ENCODE peak calls at places on chromosome 13, in seven cellular contexts. B, K, O, A, N, M and I are unnamed samples.

GRCh38 chr13:113625965-113626661 is 31.9 kb downstream of the ATP4B start:
- DNase-seq in B (no peak), K (no peak), O (peak), A (no peak), N (no peak), M (no peak), I (peak)

GRCh38 chr13:18948012-18948663 is 233.5 kb downstream of the TUBA3C start:
- DNase-seq in B (no peak), K (no peak), O (no peak), A (no peak), N (no peak), M (no peak), I (no peak)

GRCh38 chr13:30396434-30397075 is 25.7 kb upstream of the UBE2L5 start:
- DNase-seq in B (no peak), K (no peak), O (no peak), A (no peak), N (no peak), M (no peak), I (peak)

GRCh38 chr13:28415994-28416411 is 78.9 kb downstream of the FLT1 start:
- DNase-seq in B (no peak), K (no peak), O (no peak), A (peak), N (no peak), M (no peak), I (no peak)

GRCh38 chr13:75151081-75151643 is 330.8 kb downstream of the TBC1D4 start:
- DNase-seq in B (no peak), K (no peak), O (peak), A (no peak), N (no peak), M (no peak), I (peak)

GRCh38 chr13:79466852-79467251 is 14.1 kb upstream of the NDFIP2 start:
- DNase-seq in B (no peak), K (no peak), O (no peak), A (no peak), N (no peak), M (no peak), I (no peak)

GRCh38 chr13:30881931-30882899 is 23.9 kb upstream of the MEDAG start:
- DNase-seq in B (no peak), K (no peak), O (no peak), A (no peak), N (no peak), M (no peak), I (no peak)

GRCh38 chr13:28531195-28531955 is 36.4 kb upstream of the FLT1 start:
- DNase-seq in B (no peak), K (no peak), O (peak), A (no peak), N (no peak), M (peak), I (peak)

GRCh38 chr13:73198888-73199497 is 140.2 kb downstream of the KLF5 start:
- DNase-seq in B (no peak), K (no peak), O (peak), A (no peak), N (no peak), M (no peak), I (no peak)

GRCh38 chr13:113298001-113298945 is 1.2 kb downstream of the LAMP1 start:
- DNase-seq in B (no peak), K (no peak), O (no peak), A (no peak), N (no peak), M (no peak), I (peak)

GRCh38 chr13:45674908-45675307 is 27.2 kb upstream of the CBY2 start:
- DNase-seq in B (peak), K (no peak), O (peak), A (no peak), N (no peak), M (no peak), I (peak)

GRCh38 chr13:22200469-22200868 is 529.6 kb downstream of the FGF9 start:
- DNase-seq in B (no peak), K (no peak), O (no peak), A (no peak), N (no peak), M (no peak), I (no peak)

GRCh38 chr13:20825476-20825875 is 51.7 kb upstream of the EEF1AKMT1 start:
- DNase-seq in B (no peak), K (no peak), O (peak), A (no peak), N (peak), M (no peak), I (peak)

GRCh38 chr13:57918913-57919312 is 287.4 kb downstream of the PCDH17 start:
- DNase-seq in B (no peak), K (no peak), O (no peak), A (no peak), N (no peak), M (no peak), I (no peak)

GRCh38 chr13:87669379-87669978 is 1.7 kb upstream of the SLITRK5 start:
- DNase-seq in B (no peak), K (no peak), O (no peak), A (peak), N (peak), M (no peak), I (peak)

GRCh38 chr13:101522607-101523006 is 70.1 kb downstream of the ITGBL1 start:
- DNase-seq in B (no peak), K (no peak), O (no peak), A (no peak), N (no peak), M (no peak), I (no peak)

GRCh38 chr13:109156181-109156935 is 526.9 kb downstream of the MYO16 start:
- DNase-seq in B (no peak), K (peak), O (peak), A (no peak), N (no peak), M (peak), I (peak)

GRCh38 chr13:30864352-30865130 is 41.5 kb upstream of the MEDAG start:
- DNase-seq in B (no peak), K (peak), O (peak), A (no peak), N (no peak), M (no peak), I (peak)

GRCh38 chr13:45542878-45543277 is 72.7 kb downstream of the ERICH6B start:
- DNase-seq in B (peak), K (no peak), O (no peak), A (no peak), N (no peak), M (no peak), I (no peak)

GRCh38 chr13:77339408-77339807 is 12.5 kb upstream of the MYCBP2 start:
- DNase-seq in B (no peak), K (no peak), O (no peak), A (peak), N (peak), M (no peak), I (no peak)

GRCh38 chr13:31048521-31048920 is 113.2 kb downstream of the HSPH1 start:
- DNase-seq in B (no peak), K (peak), O (peak), A (no peak), N (no peak), M (no peak), I (peak)

GRCh38 chr13:64551755-64552154 is 2678.4 kb downstream of the PCDH9 start:
- DNase-seq in B (no peak), K (no peak), O (peak), A (no peak), N (no peak), M (no peak), I (peak)

GRCh38 chr13:36904219-36904618 is 15.8 kb downstream of the SMAD9 start:
- DNase-seq in B (no peak), K (no peak), O (no peak), A (no peak), N (no peak), M (no peak), I (no peak)

GRCh38 chr13:50914848-50915247 is 5.3 kb downstream of the RNASEH2B start:
- DNase-seq in B (no peak), K (no peak), O (peak), A (peak), N (peak), M (no peak), I (no peak)

GRCh38 chr13:72643339-72643989 is 84.0 kb downstream of the MZT1 start:
- DNase-seq in B (no peak), K (no peak), O (peak), A (peak), N (peak), M (no peak), I (peak)

GRCh38 chr13:31046711-31047279 is 114.3 kb downstream of the TEX26 start:
- DNase-seq in B (no peak), K (no peak), O (no peak), A (no peak), N (no peak), M (no peak), I (peak)

GRCh38 chr13:41144576-41144975 is 12.0 kb upstream of the KBTBD6 start:
- DNase-seq in B (no peak), K (no peak), O (no peak), A (no peak), N (no peak), M (no peak), I (no peak)

GRCh38 chr13:44317752-44318550 is 55.7 kb upstream of the SERP2 start:
- DNase-seq in B (no peak), K (no peak), O (peak), A (no peak), N (no peak), M (no peak), I (peak)

GRCh38 chr13:81539643-81540150 is 1198.8 kb upstream of the SPRY2 start:
- DNase-seq in B (no peak), K (no peak), O (no peak), A (no peak), N (no peak), M (no peak), I (no peak)

GRCh38 chr13:81540777-81541176 is 1199.9 kb upstream of the SPRY2 start:
- DNase-seq in B (no peak), K (no peak), O (no peak), A (no peak), N (no peak), M (no peak), I (no peak)
- TF ChIP-seq CTCF in B (no peak), K (no peak), O (no peak), A (no peak), N (peak), M (no peak), I (peak)

DNA sequence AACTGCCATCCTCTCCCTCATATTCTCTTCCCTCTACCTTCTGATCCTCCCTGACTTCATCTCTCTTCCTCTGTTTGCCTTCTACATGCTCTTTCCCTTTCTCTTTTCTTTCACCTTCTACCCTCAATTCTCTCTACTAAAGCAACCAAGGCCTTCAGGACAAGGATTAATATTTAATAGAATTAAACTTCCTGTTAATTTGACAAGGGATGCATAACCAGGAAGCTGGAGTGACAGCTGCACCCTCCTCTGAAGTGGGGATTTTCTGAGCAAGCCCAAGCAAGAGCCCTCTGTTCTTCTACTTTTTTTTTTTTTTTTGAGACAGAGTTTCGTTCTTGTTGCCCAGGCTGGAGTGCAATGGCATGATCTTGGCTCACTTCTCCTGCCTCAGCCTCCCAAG is 63.4 kb upstream of the MED4 start:
- DNase-seq in B (no peak), K (no peak), O (no peak), A (peak), N (no peak), M (no peak), I (no peak)
- H3K4me3 ChIP-seq in B (no peak), K (no peak), O (no peak), A (no peak), N (no peak), M (no peak), I (no peak)

GRCh38 chr13:43301341-43301969 is 278.1 kb downstream of the DNAJC15 start:
- DNase-seq in B (no peak), K (no peak), O (peak), A (no peak), N (no peak), M (no peak), I (no peak)

GRCh38 chr13:43305416-43305815 is 282.0 kb downstream of the DNAJC15 start:
- DNase-seq in B (no peak), K (no peak), O (no peak), A (no peak), N (no peak), M (no peak), I (peak)

GRCh38 chr13:43304945-43305344 is 281.6 kb downstream of the DNAJC15 start:
- DNase-seq in B (no peak), K (no peak), O (no peak), A (no peak), N (no peak), M (no peak), I (no peak)

GRCh38 chr13:43304449-43304848 is 281.1 kb downstream of the DNAJC15 start:
- DNase-seq in B (no peak), K (no peak), O (no peak), A (no peak), N (no peak), M (no peak), I (no peak)

DNA sequence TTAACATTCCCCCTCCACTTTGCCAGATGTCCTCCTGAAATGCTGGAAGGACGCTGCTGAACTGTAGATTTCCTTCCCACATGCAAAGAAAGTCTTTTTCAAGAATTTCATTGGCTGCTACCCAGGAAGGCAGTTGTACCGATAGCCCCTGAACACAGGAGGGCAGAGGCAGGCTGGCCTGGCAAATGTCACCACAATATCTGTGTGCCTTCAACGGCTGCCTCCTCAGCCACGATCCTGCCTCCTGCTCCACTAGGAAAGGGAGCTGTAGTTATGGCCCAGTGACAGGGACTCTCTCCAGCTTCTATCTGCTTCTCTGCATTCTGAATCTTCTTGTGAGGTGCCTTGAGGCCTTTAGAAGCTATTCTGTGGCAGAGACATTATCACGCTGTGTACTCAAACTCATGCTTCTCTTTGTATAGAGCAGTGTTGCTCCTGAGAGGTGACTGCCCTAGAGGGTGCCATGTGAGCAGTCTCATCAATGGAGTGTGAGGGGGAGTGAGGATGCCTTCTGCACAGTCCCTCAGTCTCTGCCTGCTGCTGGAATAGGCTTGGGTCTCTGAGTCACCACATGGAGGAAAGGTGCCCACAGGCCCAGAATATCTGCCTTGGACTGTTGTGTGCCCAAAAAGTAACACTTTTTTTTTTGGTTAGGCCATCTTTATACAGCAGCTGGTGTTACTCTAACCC is 279.8 kb downstream of the DNAJC15 start:
- DNase-seq in B (no peak), K (peak), O (peak), A (peak), N (peak), M (peak), I (peak)
- TF ChIP-seq CTCF in B (peak), K (peak), O (peak), A (peak), N (peak), M (peak), I (peak)

GRCh38 chr13:103299079-103299478 is 232.9 kb upstream of the SLC10A2 start:
- DNase-seq in B (no peak), K (no peak), O (no peak), A (no peak), N (no peak), M (no peak), I (no peak)
- H3K4me3 ChIP-seq in B (no peak), K (no peak), O (no peak), A (no peak), N (no peak), M (no peak), I (no peak)

GRCh38 chr13:111344471-111345191 is 24.2 kb downstream of the TEX29 start:
- DNase-seq in B (peak), K (no peak), O (peak), A (no peak), N (no peak), M (no peak), I (peak)
- TF ChIP-seq CTCF in B (no peak), K (no peak), O (peak), A (no peak), N (no peak), M (peak), I (peak)

GRCh38 chr13:98986226-98986846 is 8.5 kb upstream of the DOCK9 start:
- DNase-seq in B (no peak), K (no peak), O (no peak), A (no peak), N (no peak), M (no peak), I (no peak)

GRCh38 chr13:98984983-98985382 is 7.1 kb upstream of the DOCK9 start:
- DNase-seq in B (no peak), K (no peak), O (no peak), A (no peak), N (no peak), M (no peak), I (no peak)

GRCh38 chr13:98983182-98983581 is 5.3 kb upstream of the DOCK9 start:
- DNase-seq in B (no peak), K (no peak), O (no peak), A (no peak), N (no peak), M (no peak), I (no peak)

GRCh38 chr13:98985591-98985990 is 7.7 kb upstream of the DOCK9 start:
- DNase-seq in B (no peak), K (no peak), O (no peak), A (no peak), N (no peak), M (no peak), I (no peak)

DNA sequence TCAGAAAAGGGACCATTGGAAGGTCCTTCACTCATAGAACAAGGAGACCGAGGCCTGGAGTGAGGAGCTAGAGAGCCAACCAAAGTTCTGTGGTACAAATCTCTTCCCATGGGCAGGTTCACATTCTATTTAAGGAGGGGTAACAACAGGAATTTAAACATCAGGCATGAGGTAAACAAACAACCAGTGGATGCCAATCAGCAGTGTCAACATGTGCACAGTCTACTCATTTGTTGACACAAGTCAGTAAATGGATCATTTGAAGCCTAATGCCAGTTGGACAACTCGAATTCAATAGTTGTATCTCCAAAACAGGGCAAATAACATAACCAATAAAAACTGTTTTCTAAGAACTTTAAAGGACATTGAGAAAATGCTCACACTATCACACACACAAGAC is 6.3 kb upstream of the DOCK9 start:
- DNase-seq in B (no peak), K (no peak), O (no peak), A (no peak), N (no peak), M (no peak), I (no peak)
- H3K4me3 ChIP-seq in B (no peak), K (no peak), O (no peak), A (no peak), N (no peak), M (no peak), I (no peak)